ENCODE peak calls at places on chromosomes 16 and 17, in ten cellular contexts. One of them, this sample, is unnamed. For H3K4me1, the result is how much of the 10 kb centered on the place peaks cover.

GRCh38 chr17:62822080-62822904 is 14.2 kb upstream of the MARCHF10 start:
- DNase-seq in thoracic aorta: no peak
- DNase-seq in gastrocnemius medialis: no peak
- DNase-seq in spleen: no peak
- DNase-seq in heart right ventricle: no peak
- DNase-seq in lower lobe of right lung: no peak
- DNase-seq in H9: no peak
- DNase-seq in A673: no peak
- DNase-seq in K562: no peak
- DNase-seq in keratinocyte: no peak
- DNase-seq in this sample: no peak

GRCh38 chr16:87692756-87693155 is 73.0 kb downstream of the KLHDC4 start:
- DNase-seq in K562: no peak
- DNase-seq in H9: no peak
- DNase-seq in spleen: no peak
- DNase-seq in keratinocyte: no peak
- DNase-seq in thoracic aorta: no peak
- DNase-seq in A673: no peak
- DNase-seq in gastrocnemius medialis: no peak
- DNase-seq in lower lobe of right lung: no peak
- DNase-seq in heart right ventricle: no peak
- DNase-seq in this sample: no peak

GRCh38 chr17:30021708-30022317 is 80.4 kb downstream of the EFCAB5 start:
- DNase-seq in heart right ventricle: no peak
- DNase-seq in thoracic aorta: no peak
- DNase-seq in gastrocnemius medialis: no peak
- DNase-seq in lower lobe of right lung: no peak
- DNase-seq in K562: peak
- DNase-seq in spleen: no peak
- DNase-seq in H9: no peak
- DNase-seq in A673: peak
- DNase-seq in keratinocyte: no peak
- DNase-seq in this sample: peak

GRCh38 chr17:79690988-79691836 is 39.5 kb upstream of the ENPP7 start:
- DNase-seq in thoracic aorta: no peak
- DNase-seq in keratinocyte: no peak
- DNase-seq in spleen: no peak
- DNase-seq in lower lobe of right lung: no peak
- DNase-seq in H9: no peak
- DNase-seq in heart right ventricle: no peak
- DNase-seq in K562: no peak
- DNase-seq in A673: no peak
- DNase-seq in gastrocnemius medialis: no peak
- DNase-seq in this sample: no peak

GRCh38 chr17:13833921-13834320 is 232.2 kb upstream of the HS3ST3A1 start:
- DNase-seq in heart right ventricle: no peak
- DNase-seq in K562: no peak
- DNase-seq in H9: no peak
- DNase-seq in A673: no peak
- DNase-seq in spleen: no peak
- DNase-seq in gastrocnemius medialis: no peak
- DNase-seq in thoracic aorta: no peak
- DNase-seq in lower lobe of right lung: no peak
- DNase-seq in keratinocyte: no peak
- DNase-seq in this sample: no peak

GRCh38 chr17:48547839-48548686 is 3.2 kb upstream of the HOXB2 start:
- DNase-seq in keratinocyte: no peak
- DNase-seq in H9: no peak
- DNase-seq in lower lobe of right lung: no peak
- DNase-seq in A673: no peak
- DNase-seq in gastrocnemius medialis: no peak
- DNase-seq in thoracic aorta: no peak
- DNase-seq in spleen: no peak
- DNase-seq in heart right ventricle: no peak
- DNase-seq in K562: peak
- DNase-seq in this sample: no peak

GRCh38 chr16:54282202-54282922 is 4.2 kb downstream of the IRX3 start:
- DNase-seq in gastrocnemius medialis: no peak
- DNase-seq in keratinocyte: no peak
- DNase-seq in lower lobe of right lung: peak
- DNase-seq in thoracic aorta: no peak
- DNase-seq in K562: peak
- DNase-seq in spleen: no peak
- DNase-seq in heart right ventricle: peak
- DNase-seq in A673: peak
- DNase-seq in H9: peak
- DNase-seq in this sample: no peak

GRCh38 chr17:68378202-68379149 is 78.8 kb downstream of the WIPI1 start:
- DNase-seq in K562: no peak
- DNase-seq in keratinocyte: no peak
- DNase-seq in heart right ventricle: peak
- DNase-seq in thoracic aorta: peak
- DNase-seq in lower lobe of right lung: peak
- DNase-seq in gastrocnemius medialis: peak
- DNase-seq in A673: peak
- DNase-seq in H9: peak
- DNase-seq in spleen: peak
- DNase-seq in this sample: peak

GRCh38 chr17:3635474-3636153 is 436 bp downstream of the SHPK start:
- DNase-seq in A673: no peak
- DNase-seq in keratinocyte: no peak
- DNase-seq in gastrocnemius medialis: no peak
- DNase-seq in heart right ventricle: no peak
- DNase-seq in K562: no peak
- DNase-seq in thoracic aorta: no peak
- DNase-seq in H9: no peak
- DNase-seq in lower lobe of right lung: no peak
- DNase-seq in spleen: no peak
- DNase-seq in this sample: no peak

GRCh38 chr16:89002851-89003830 is 26.1 kb upstream of the CBFA2T3 start:
- DNase-seq in lower lobe of right lung: peak
- DNase-seq in thoracic aorta: no peak
- DNase-seq in keratinocyte: no peak
- DNase-seq in H9: no peak
- DNase-seq in A673: peak
- DNase-seq in spleen: no peak
- DNase-seq in K562: no peak
- DNase-seq in heart right ventricle: no peak
- DNase-seq in gastrocnemius medialis: no peak
- DNase-seq in this sample: no peak

GRCh38 chr17:28717578-28718316 is at the start of gene RAB34:
- DNase-seq in heart right ventricle: peak
- DNase-seq in H9: peak
- DNase-seq in gastrocnemius medialis: peak
- DNase-seq in A673: peak
- DNase-seq in lower lobe of right lung: peak
- DNase-seq in keratinocyte: no peak
- DNase-seq in spleen: peak
- DNase-seq in thoracic aorta: peak
- DNase-seq in K562: no peak
- DNase-seq in this sample: peak

GRCh38 chr17:60610481-60610880 is 10.5 kb downstream of the PPM1D start:
- DNase-seq in spleen: no peak
- DNase-seq in thoracic aorta: no peak
- DNase-seq in keratinocyte: no peak
- DNase-seq in heart right ventricle: no peak
- DNase-seq in K562: no peak
- DNase-seq in lower lobe of right lung: no peak
- DNase-seq in A673: peak
- DNase-seq in H9: no peak
- DNase-seq in gastrocnemius medialis: no peak
- DNase-seq in this sample: no peak

DNA sequence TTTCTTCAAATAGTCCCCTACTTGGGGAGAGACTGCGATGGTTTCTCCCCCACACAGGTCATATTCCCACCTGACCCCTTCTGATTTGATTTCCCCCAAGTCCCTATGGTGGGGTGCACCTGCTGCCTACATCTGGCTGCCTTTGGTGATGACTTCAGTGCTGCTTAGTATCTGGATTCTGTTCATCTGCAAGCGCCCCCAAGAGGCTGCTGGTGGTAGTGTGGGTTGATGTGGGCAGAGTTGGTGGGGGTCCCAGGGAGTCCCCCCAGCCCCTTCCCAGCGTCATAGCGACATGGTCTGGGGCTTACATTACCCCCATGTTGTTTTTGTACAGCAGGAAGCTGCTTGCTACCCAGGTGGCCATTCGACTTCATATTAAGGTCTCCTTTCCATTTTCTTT is 99.2 kb downstream of the NTN1 start:
- DNase-seq in keratinocyte: no peak
- DNase-seq in A673: no peak
- DNase-seq in K562: peak
- DNase-seq in heart right ventricle: no peak
- DNase-seq in gastrocnemius medialis: no peak
- DNase-seq in thoracic aorta: no peak
- DNase-seq in spleen: no peak
- DNase-seq in H9: peak
- DNase-seq in lower lobe of right lung: no peak
- DNase-seq in this sample: peak
- TF ChIP-seq CTCF in keratinocyte: no peak
- TF ChIP-seq CTCF in A673: peak
- TF ChIP-seq CTCF in K562: peak
- TF ChIP-seq CTCF in heart right ventricle: peak
- TF ChIP-seq CTCF in gastrocnemius medialis: no peak
- TF ChIP-seq CTCF in thoracic aorta: peak
- TF ChIP-seq CTCF in spleen: no peak
- TF ChIP-seq CTCF in H9: peak
- TF ChIP-seq CTCF in lower lobe of right lung: peak
- TF ChIP-seq CTCF in this sample: no peak

DNA sequence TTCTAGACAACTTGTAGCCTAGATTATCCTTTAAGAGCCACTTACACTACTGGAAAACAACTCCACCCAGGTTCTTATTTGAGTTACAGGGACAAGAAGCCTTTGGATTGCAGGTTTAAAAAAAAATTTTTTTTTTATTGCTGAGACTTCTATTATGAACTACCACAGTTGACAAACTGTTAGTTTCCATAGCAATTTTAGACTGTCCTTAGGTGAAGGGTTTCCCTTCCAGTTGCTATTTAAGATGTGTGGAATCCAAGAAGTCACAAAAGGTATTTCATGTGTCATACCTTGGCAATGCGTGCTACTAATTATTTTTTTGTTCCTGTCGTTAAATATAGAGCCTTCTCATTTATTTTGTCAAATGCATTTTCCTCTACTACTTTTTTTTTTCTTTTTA is 253.2 kb downstream of the PRKCA start:
- DNase-seq in K562: no peak
- DNase-seq in thoracic aorta: no peak
- DNase-seq in A673: no peak
- DNase-seq in H9: no peak
- DNase-seq in heart right ventricle: no peak
- DNase-seq in gastrocnemius medialis: no peak
- DNase-seq in keratinocyte: no peak
- DNase-seq in lower lobe of right lung: no peak
- DNase-seq in spleen: no peak
- DNase-seq in this sample: no peak
- H3K4me1 ChIP-seq in K562: under half
- H3K4me1 ChIP-seq in thoracic aorta: under half
- H3K4me1 ChIP-seq in A673: under half
- H3K4me1 ChIP-seq in H9: under half
- H3K4me1 ChIP-seq in heart right ventricle: under half
- H3K4me1 ChIP-seq in gastrocnemius medialis: under half
- H3K4me1 ChIP-seq in keratinocyte: under half
- H3K4me1 ChIP-seq in lower lobe of right lung: under half
- H3K4me1 ChIP-seq in spleen: under half
- H3K4me1 ChIP-seq in this sample: under half

GRCh38 chr16:67445441-67445912 is 14.6 kb downstream of the HSD11B2 start:
- DNase-seq in heart right ventricle: peak
- DNase-seq in A673: no peak
- DNase-seq in K562: no peak
- DNase-seq in gastrocnemius medialis: peak
- DNase-seq in lower lobe of right lung: no peak
- DNase-seq in thoracic aorta: no peak
- DNase-seq in keratinocyte: no peak
- DNase-seq in H9: no peak
- DNase-seq in spleen: no peak
- DNase-seq in this sample: no peak
- TF ChIP-seq CTCF in heart right ventricle: no peak
- TF ChIP-seq CTCF in A673: no peak
- TF ChIP-seq CTCF in K562: peak
- TF ChIP-seq CTCF in gastrocnemius medialis: no peak
- TF ChIP-seq CTCF in lower lobe of right lung: no peak
- TF ChIP-seq CTCF in thoracic aorta: no peak
- TF ChIP-seq CTCF in keratinocyte: peak
- TF ChIP-seq CTCF in H9: no peak
- TF ChIP-seq CTCF in spleen: no peak
- TF ChIP-seq CTCF in this sample: no peak

GRCh38 chr16:81658373-81658772 is 120.7 kb upstream of the PLCG2 start:
- DNase-seq in heart right ventricle: no peak
- DNase-seq in gastrocnemius medialis: no peak
- DNase-seq in A673: no peak
- DNase-seq in thoracic aorta: no peak
- DNase-seq in H9: no peak
- DNase-seq in keratinocyte: no peak
- DNase-seq in K562: no peak
- DNase-seq in spleen: no peak
- DNase-seq in lower lobe of right lung: no peak
- DNase-seq in this sample: no peak
- H3K4me1 ChIP-seq in heart right ventricle: under half
- H3K4me1 ChIP-seq in gastrocnemius medialis: under half
- H3K4me1 ChIP-seq in A673: under half
- H3K4me1 ChIP-seq in thoracic aorta: under half
- H3K4me1 ChIP-seq in H9: under half
- H3K4me1 ChIP-seq in keratinocyte: under half
- H3K4me1 ChIP-seq in K562: under half
- H3K4me1 ChIP-seq in spleen: under half
- H3K4me1 ChIP-seq in lower lobe of right lung: under half
- H3K4me1 ChIP-seq in this sample: under half

DNA sequence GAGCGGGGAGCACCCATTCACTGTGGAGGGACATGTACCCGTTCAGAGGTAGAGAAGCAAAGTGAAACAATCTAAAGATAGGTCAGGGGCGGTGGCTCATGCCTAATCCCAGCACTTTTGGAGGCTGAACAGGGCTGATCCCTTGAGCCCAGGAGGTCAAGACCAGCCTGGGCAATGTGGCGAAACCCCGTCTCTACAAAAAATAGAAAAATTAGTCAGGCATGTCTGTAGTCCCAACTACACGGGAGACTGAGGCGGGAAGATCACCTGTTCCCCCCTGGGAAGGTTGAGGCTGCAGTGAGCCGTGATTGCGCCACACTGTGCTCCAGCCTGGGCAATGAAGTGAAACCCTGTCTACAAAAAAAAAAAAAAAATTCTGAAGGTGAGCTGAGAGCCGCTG is 21.7 kb downstream of the MYL4 start:
- DNase-seq in H9: no peak
- DNase-seq in keratinocyte: no peak
- DNase-seq in lower lobe of right lung: no peak
- DNase-seq in K562: no peak
- DNase-seq in heart right ventricle: no peak
- DNase-seq in thoracic aorta: no peak
- DNase-seq in gastrocnemius medialis: no peak
- DNase-seq in spleen: no peak
- DNase-seq in A673: no peak
- DNase-seq in this sample: no peak
- TF ChIP-seq CTCF in H9: no peak
- TF ChIP-seq CTCF in keratinocyte: no peak
- TF ChIP-seq CTCF in lower lobe of right lung: no peak
- TF ChIP-seq CTCF in K562: no peak
- TF ChIP-seq CTCF in heart right ventricle: no peak
- TF ChIP-seq CTCF in thoracic aorta: no peak
- TF ChIP-seq CTCF in gastrocnemius medialis: no peak
- TF ChIP-seq CTCF in spleen: no peak
- TF ChIP-seq CTCF in A673: no peak
- TF ChIP-seq CTCF in this sample: no peak